ENCODE peak calls at places on chromosomes 12 and 14, in six cellular contexts. One of them, this sample, is unnamed. For H3K4me1 and H3K36me3, the result is how much of the 10 kb centered on the place peaks cover.

GRCh38 chr14:51849095-51849494 is 11.3 kb upstream of the GNG2 start:
- DNase-seq in left lung: no peak
- DNase-seq in heart right ventricle: no peak
- DNase-seq in IMR-90: peak
- DNase-seq in lower lobe of right lung: no peak
- DNase-seq in naive thymus-derived CD4-positive, alpha-beta T cell: no peak
- DNase-seq in this sample: no peak

GRCh38 chr12:71636704-71637115 is 26.9 kb downstream of the ZFC3H1 start:
- DNase-seq in left lung: no peak
- DNase-seq in heart right ventricle: no peak
- DNase-seq in IMR-90: peak
- DNase-seq in lower lobe of right lung: no peak
- DNase-seq in naive thymus-derived CD4-positive, alpha-beta T cell: peak
- DNase-seq in this sample: no peak

GRCh38 chr12:79688376-79689040 is 2.3 kb downstream of the PAWR start:
- DNase-seq in left lung: no peak
- DNase-seq in heart right ventricle: no peak
- DNase-seq in IMR-90: no peak
- DNase-seq in lower lobe of right lung: no peak
- DNase-seq in naive thymus-derived CD4-positive, alpha-beta T cell: peak
- DNase-seq in this sample: no peak

GRCh38 chr14:104797112-104798044 is 1.8 kb upstream of the AKT1 start:
- DNase-seq in left lung: no peak
- DNase-seq in heart right ventricle: peak
- DNase-seq in IMR-90: no peak
- DNase-seq in lower lobe of right lung: no peak
- DNase-seq in naive thymus-derived CD4-positive, alpha-beta T cell: no peak
- DNase-seq in this sample: no peak

GRCh38 chr12:28012333-28012918 is 39.9 kb upstream of the PTHLH start:
- DNase-seq in left lung: no peak
- DNase-seq in heart right ventricle: no peak
- DNase-seq in IMR-90: no peak
- DNase-seq in lower lobe of right lung: no peak
- DNase-seq in naive thymus-derived CD4-positive, alpha-beta T cell: no peak
- DNase-seq in this sample: no peak

GRCh38 chr14:93046696-93047050 is 69.1 kb downstream of the ITPK1 start:
- DNase-seq in left lung: peak
- DNase-seq in heart right ventricle: no peak
- DNase-seq in IMR-90: no peak
- DNase-seq in lower lobe of right lung: no peak
- DNase-seq in naive thymus-derived CD4-positive, alpha-beta T cell: no peak
- DNase-seq in this sample: no peak

GRCh38 chr12:6430124-6430989 is 14.4 kb upstream of the CD27 start:
- DNase-seq in left lung: no peak
- DNase-seq in heart right ventricle: peak
- DNase-seq in IMR-90: peak
- DNase-seq in lower lobe of right lung: peak
- DNase-seq in naive thymus-derived CD4-positive, alpha-beta T cell: no peak
- DNase-seq in this sample: peak

GRCh38 chr14:31842905-31843304 is 234.2 kb upstream of the ARHGAP5 start:
- DNase-seq in left lung: no peak
- DNase-seq in heart right ventricle: no peak
- DNase-seq in IMR-90: no peak
- DNase-seq in lower lobe of right lung: no peak
- DNase-seq in naive thymus-derived CD4-positive, alpha-beta T cell: no peak
- DNase-seq in this sample: no peak

GRCh38 chr12:95805864-95806669 is 15.5 kb upstream of the NTN4 start:
- DNase-seq in left lung: no peak
- DNase-seq in heart right ventricle: no peak
- DNase-seq in IMR-90: peak
- DNase-seq in lower lobe of right lung: no peak
- DNase-seq in naive thymus-derived CD4-positive, alpha-beta T cell: no peak
- DNase-seq in this sample: no peak

GRCh38 chr12:109827566-109828550 is 5.3 kb downstream of the TRPV4 start:
- DNase-seq in left lung: peak
- DNase-seq in heart right ventricle: peak
- DNase-seq in IMR-90: no peak
- DNase-seq in lower lobe of right lung: peak
- DNase-seq in naive thymus-derived CD4-positive, alpha-beta T cell: no peak
- DNase-seq in this sample: no peak

GRCh38 chr12:59179231-59179630 is 258.9 kb upstream of the LRIG3 start:
- DNase-seq in left lung: no peak
- DNase-seq in heart right ventricle: no peak
- DNase-seq in IMR-90: no peak
- DNase-seq in lower lobe of right lung: no peak
- DNase-seq in naive thymus-derived CD4-positive, alpha-beta T cell: no peak
- DNase-seq in this sample: no peak

GRCh38 chr14:105453847-105454246 is 20.8 kb upstream of the CRIP2 start:
- DNase-seq in left lung: no peak
- DNase-seq in heart right ventricle: peak
- DNase-seq in IMR-90: no peak
- DNase-seq in lower lobe of right lung: no peak
- DNase-seq in naive thymus-derived CD4-positive, alpha-beta T cell: no peak
- DNase-seq in this sample: no peak

GRCh38 chr14:79596531-79596930 is 614.8 kb downstream of the DIO2 start:
- DNase-seq in left lung: no peak
- DNase-seq in heart right ventricle: no peak
- DNase-seq in IMR-90: peak
- DNase-seq in lower lobe of right lung: no peak
- DNase-seq in naive thymus-derived CD4-positive, alpha-beta T cell: no peak
- DNase-seq in this sample: no peak

GRCh38 chr14:100781952-100782351 is 44.0 kb upstream of the MEG3 start:
- DNase-seq in left lung: no peak
- DNase-seq in heart right ventricle: no peak
- DNase-seq in IMR-90: no peak
- DNase-seq in lower lobe of right lung: no peak
- DNase-seq in naive thymus-derived CD4-positive, alpha-beta T cell: no peak
- DNase-seq in this sample: no peak

GRCh38 chr14:32603992-32604391 is 274.9 kb downstream of the AKAP6 start:
- DNase-seq in left lung: no peak
- DNase-seq in heart right ventricle: no peak
- DNase-seq in IMR-90: no peak
- DNase-seq in lower lobe of right lung: no peak
- DNase-seq in naive thymus-derived CD4-positive, alpha-beta T cell: no peak
- DNase-seq in this sample: no peak

GRCh38 chr14:23047751-23048693 is 6.0 kb downstream of the PSMB11 start:
- DNase-seq in left lung: no peak
- DNase-seq in heart right ventricle: no peak
- DNase-seq in IMR-90: no peak
- DNase-seq in lower lobe of right lung: no peak
- DNase-seq in naive thymus-derived CD4-positive, alpha-beta T cell: no peak
- DNase-seq in this sample: no peak

GRCh38 chr12:92698466-92698865 is 4.3 kb upstream of the PLEKHG7 start:
- DNase-seq in left lung: no peak
- DNase-seq in heart right ventricle: no peak
- DNase-seq in IMR-90: no peak
- DNase-seq in lower lobe of right lung: no peak
- DNase-seq in naive thymus-derived CD4-positive, alpha-beta T cell: no peak
- DNase-seq in this sample: no peak

GRCh38 chr12:67649165-67650126 is 901 bp downstream of the DYRK2 start:
- DNase-seq in left lung: peak
- DNase-seq in heart right ventricle: peak
- DNase-seq in IMR-90: no peak
- DNase-seq in lower lobe of right lung: peak
- DNase-seq in naive thymus-derived CD4-positive, alpha-beta T cell: peak
- DNase-seq in this sample: peak

GRCh38 chr14:55301722-55302121 is 30.5 kb downstream of the FBXO34 start:
- DNase-seq in left lung: no peak
- DNase-seq in heart right ventricle: no peak
- DNase-seq in IMR-90: peak
- DNase-seq in lower lobe of right lung: no peak
- DNase-seq in naive thymus-derived CD4-positive, alpha-beta T cell: no peak
- DNase-seq in this sample: no peak

GRCh38 chr14:95463173-95463901 is 53.1 kb downstream of the SYNE3 start:
- DNase-seq in left lung: no peak
- DNase-seq in heart right ventricle: no peak
- DNase-seq in IMR-90: no peak
- DNase-seq in lower lobe of right lung: no peak
- DNase-seq in naive thymus-derived CD4-positive, alpha-beta T cell: peak
- DNase-seq in this sample: peak

GRCh38 chr12:9074484-9075140 is 41.1 kb downstream of the A2M start:
- DNase-seq in left lung: no peak
- DNase-seq in heart right ventricle: no peak
- DNase-seq in IMR-90: no peak
- DNase-seq in lower lobe of right lung: no peak
- DNase-seq in naive thymus-derived CD4-positive, alpha-beta T cell: no peak
- DNase-seq in this sample: no peak

GRCh38 chr14:95739356-95739755 is 25.4 kb upstream of the TCL1A start:
- DNase-seq in left lung: no peak
- DNase-seq in heart right ventricle: no peak
- DNase-seq in IMR-90: no peak
- DNase-seq in lower lobe of right lung: no peak
- DNase-seq in naive thymus-derived CD4-positive, alpha-beta T cell: no peak
- DNase-seq in this sample: no peak

GRCh38 chr12:115755752-115756140 is 521.7 kb downstream of the MED13L start:
- DNase-seq in left lung: no peak
- DNase-seq in heart right ventricle: no peak
- DNase-seq in IMR-90: no peak
- DNase-seq in lower lobe of right lung: no peak
- DNase-seq in naive thymus-derived CD4-positive, alpha-beta T cell: no peak
- DNase-seq in this sample: no peak

GRCh38 chr12:19941096-19941495 is 427.2 kb upstream of the PDE3A start:
- DNase-seq in left lung: peak
- DNase-seq in heart right ventricle: no peak
- DNase-seq in IMR-90: no peak
- DNase-seq in lower lobe of right lung: peak
- DNase-seq in naive thymus-derived CD4-positive, alpha-beta T cell: no peak
- DNase-seq in this sample: no peak

GRCh38 chr14:88463318-88463717 is 77.9 kb downstream of the SPATA7 start:
- DNase-seq in left lung: no peak
- DNase-seq in heart right ventricle: no peak
- DNase-seq in IMR-90: no peak
- DNase-seq in lower lobe of right lung: no peak
- DNase-seq in naive thymus-derived CD4-positive, alpha-beta T cell: peak
- DNase-seq in this sample: no peak

GRCh38 chr12:68240975-68241374 is 12.4 kb downstream of the IL22 start:
- DNase-seq in left lung: no peak
- DNase-seq in heart right ventricle: no peak
- DNase-seq in IMR-90: peak
- DNase-seq in lower lobe of right lung: no peak
- DNase-seq in naive thymus-derived CD4-positive, alpha-beta T cell: peak
- DNase-seq in this sample: peak

GRCh38 chr12:47038270-47038748 is 41.1 kb upstream of the PCED1B start:
- DNase-seq in left lung: no peak
- DNase-seq in heart right ventricle: no peak
- DNase-seq in IMR-90: peak
- DNase-seq in lower lobe of right lung: no peak
- DNase-seq in naive thymus-derived CD4-positive, alpha-beta T cell: no peak
- DNase-seq in this sample: no peak

GRCh38 chr12:85856966-85857365 is 17.1 kb upstream of the NTS start:
- DNase-seq in left lung: no peak
- DNase-seq in heart right ventricle: no peak
- DNase-seq in IMR-90: no peak
- DNase-seq in lower lobe of right lung: no peak
- DNase-seq in naive thymus-derived CD4-positive, alpha-beta T cell: no peak
- DNase-seq in this sample: no peak
- H3K4me1 ChIP-seq in left lung: under half
- H3K4me1 ChIP-seq in heart right ventricle: under half
- H3K4me1 ChIP-seq in IMR-90: under half
- H3K4me1 ChIP-seq in lower lobe of right lung: under half
- H3K4me1 ChIP-seq in naive thymus-derived CD4-positive, alpha-beta T cell: under half
- H3K4me1 ChIP-seq in this sample: under half

DNA sequence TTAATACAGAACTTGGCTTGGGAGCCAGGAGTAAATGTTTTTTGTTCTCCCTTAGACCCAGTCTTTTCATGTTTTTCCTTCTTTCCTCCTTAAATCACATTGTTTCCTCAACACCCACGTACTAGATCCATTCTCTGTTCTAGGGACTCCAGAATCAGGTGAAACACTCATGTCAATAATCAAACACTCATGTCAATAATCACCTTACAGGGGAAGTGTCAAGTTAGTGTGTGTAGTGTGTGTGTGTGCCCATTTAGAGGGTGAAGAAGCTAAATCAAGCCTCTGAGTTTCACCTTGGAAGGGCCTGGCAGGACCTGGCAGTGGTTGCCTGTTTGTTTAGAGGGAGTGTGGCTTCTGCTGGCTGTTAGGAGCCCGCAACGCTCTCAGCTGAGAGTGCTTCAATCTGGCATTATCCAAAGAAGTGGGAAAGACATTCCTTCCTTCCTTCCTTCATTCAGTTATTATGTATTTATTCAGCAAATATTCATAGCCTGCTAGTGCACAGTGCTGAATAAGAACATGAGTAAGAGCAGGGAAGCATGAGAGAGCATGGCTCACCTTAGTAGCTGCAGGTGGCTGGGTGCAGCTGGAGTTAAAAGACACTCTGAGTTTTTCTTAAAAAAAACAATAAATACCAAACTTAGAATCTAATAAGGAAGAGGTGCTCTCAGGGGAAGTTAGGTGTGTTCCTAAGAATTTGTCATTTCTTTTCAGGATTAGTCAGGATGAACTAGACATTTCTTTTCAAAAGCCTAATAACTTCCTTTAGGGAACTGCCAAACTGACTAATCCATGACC is 17.6 kb upstream of the EID3 start:
- DNase-seq in left lung: no peak
- DNase-seq in heart right ventricle: no peak
- DNase-seq in IMR-90: peak
- DNase-seq in lower lobe of right lung: peak
- DNase-seq in naive thymus-derived CD4-positive, alpha-beta T cell: no peak
- DNase-seq in this sample: no peak
- H3K4me3 ChIP-seq in left lung: peak
- H3K4me3 ChIP-seq in heart right ventricle: no peak
- H3K4me3 ChIP-seq in IMR-90: no peak
- H3K4me3 ChIP-seq in lower lobe of right lung: peak
- H3K4me3 ChIP-seq in naive thymus-derived CD4-positive, alpha-beta T cell: peak
- H3K4me3 ChIP-seq in this sample: no peak

DNA sequence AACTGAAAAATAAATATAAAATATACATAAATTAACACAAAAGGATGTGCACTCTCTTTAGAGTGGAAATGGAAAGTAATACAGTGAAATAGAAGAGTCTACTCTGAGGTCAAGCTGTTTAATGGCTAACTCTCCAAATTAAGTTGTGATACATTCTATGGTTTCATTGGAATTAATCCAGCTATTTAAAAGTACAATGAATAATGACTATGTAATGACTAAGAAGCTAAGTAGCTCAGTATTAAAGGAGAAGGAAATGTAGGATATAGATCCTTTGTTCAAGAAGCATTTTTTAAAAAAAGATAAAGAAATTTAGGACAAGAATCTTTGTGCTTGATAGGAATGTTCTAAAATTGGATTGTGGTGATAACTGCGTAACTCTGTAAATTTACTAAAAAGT is 85.3 kb downstream of the LRP6 start:
- DNase-seq in left lung: no peak
- DNase-seq in heart right ventricle: no peak
- DNase-seq in IMR-90: peak
- DNase-seq in lower lobe of right lung: no peak
- DNase-seq in naive thymus-derived CD4-positive, alpha-beta T cell: no peak
- DNase-seq in this sample: no peak
- H3K36me3 ChIP-seq in left lung: under half
- H3K36me3 ChIP-seq in heart right ventricle: under half
- H3K36me3 ChIP-seq in IMR-90: under half
- H3K36me3 ChIP-seq in lower lobe of right lung: under half
- H3K36me3 ChIP-seq in naive thymus-derived CD4-positive, alpha-beta T cell: under half
- H3K36me3 ChIP-seq in this sample: under half

DNA sequence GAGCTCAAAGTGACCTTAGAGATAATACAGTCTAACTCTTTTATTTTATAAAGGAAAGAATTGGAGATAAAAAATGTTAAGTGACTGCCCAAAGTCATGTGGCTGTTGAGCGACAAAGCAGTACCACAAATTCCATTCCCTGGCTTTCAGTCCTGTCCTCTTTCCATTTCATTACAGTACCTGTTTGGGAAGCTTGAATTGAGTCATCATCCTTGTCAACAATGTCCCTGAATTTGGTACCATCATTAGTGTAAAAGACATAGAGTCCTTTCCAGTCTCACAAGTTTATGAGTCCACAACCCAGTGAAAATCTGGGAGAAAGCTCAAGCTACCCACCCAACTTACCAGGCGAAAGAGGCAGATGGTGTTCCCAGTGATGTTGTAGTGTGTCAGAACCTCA is 3.8 kb downstream of the ERP27 start:
- DNase-seq in left lung: no peak
- DNase-seq in heart right ventricle: no peak
- DNase-seq in IMR-90: no peak
- DNase-seq in lower lobe of right lung: no peak
- DNase-seq in naive thymus-derived CD4-positive, alpha-beta T cell: no peak
- DNase-seq in this sample: no peak
- H3K4me1 ChIP-seq in left lung: under half
- H3K4me1 ChIP-seq in heart right ventricle: under half
- H3K4me1 ChIP-seq in IMR-90: under half
- H3K4me1 ChIP-seq in lower lobe of right lung: under half
- H3K4me1 ChIP-seq in naive thymus-derived CD4-positive, alpha-beta T cell: under half
- H3K4me1 ChIP-seq in this sample: under half

This sample was measured in CD8-positive, alpha-beta T cell.